ENCODE peak calls at places on chromosomes 3 and 15, in five cellular contexts. M is iris pigment epithelial cell, L is cardiac fibroblast, H is T-helper 1 cell, F is nucleus accumbens. I is an unnamed sample.

GRCh38 chr3:43968465-43968864 is 273.2 kb upstream of the TOPAZ1 start:
- DNase-seq in M (no peak), H (no peak), F (no peak), L (no peak), I (no peak)

GRCh38 chr3:128175768-128176167 is 22.5 kb downstream of the EEFSEC start:
- DNase-seq in H (no peak), M (no peak), F (no peak), L (no peak), I (no peak)

GRCh38 chr3:173058229-173058628 is 82.8 kb downstream of the SPATA16 start:
- DNase-seq in F (no peak), M (no peak), H (no peak), L (no peak), I (no peak)

GRCh38 chr3:197354195-197355059 is 56.0 kb upstream of the DLG1 start:
- DNase-seq in H (no peak), M (peak), F (peak), L (peak), I (peak)

GRCh38 chr3:197847866-197848401 is 56.9 kb downstream of the LRCH3 start:
- DNase-seq in L (no peak), H (no peak), F (peak), M (peak), I (peak)

GRCh38 chr3:132394334-132394733 is 23.0 kb upstream of the DNAJC13 start:
- DNase-seq in H (no peak), F (no peak), L (peak), M (peak), I (peak)

GRCh38 chr3:50405249-50405648 is 45.9 kb upstream of the TMEM115 start:
- DNase-seq in M (no peak), F (no peak), H (no peak), L (no peak), I (peak)

GRCh38 chr15:93286456-93286855 is 197.4 kb upstream of the RGMA start:
- DNase-seq in H (no peak), F (no peak), M (no peak), L (no peak), I (no peak)

GRCh38 chr15:32843211-32843907 is 125.6 kb downstream of the GREM1 start:
- DNase-seq in L (no peak), H (no peak), M (no peak), F (no peak), I (peak)

GRCh38 chr3:127034195-127034989 is 51.5 kb downstream of the PLXNA1 start:
- DNase-seq in M (no peak), H (no peak), F (no peak), L (no peak), I (no peak)

GRCh38 chr15:74383695-74384565 is 16.5 kb upstream of the CYP11A1 start:
- DNase-seq in H (peak), M (peak), L (no peak), F (no peak), I (no peak)

GRCh38 chr3:62332771-62333381 is 40.5 kb downstream of the FEZF2 start:
- DNase-seq in M (peak), L (peak), H (no peak), F (no peak), I (peak)

GRCh38 chr3:53842436-53843194 is 3.6 kb downstream of the CHDH start:
- DNase-seq in L (peak), M (peak), F (peak), H (no peak), I (peak)

GRCh38 chr3:65342084-65342683 is 654.4 kb upstream of the ADAMTS9 start:
- DNase-seq in L (peak), M (peak), F (peak), H (no peak), I (peak)

GRCh38 chr15:59998256-59999063 is 5.7 kb upstream of the FOXB1 start:
- DNase-seq in F (no peak), L (no peak), H (no peak), M (no peak), I (no peak)

GRCh38 chr3:100825574-100825973 is 116.3 kb downstream of the TFG start:
- DNase-seq in L (peak), H (no peak), M (peak), F (no peak), I (no peak)

GRCh38 chr3:151156618-151157216 is 46.3 kb downstream of the GPR171 start:
- DNase-seq in F (no peak), H (no peak), L (peak), M (peak), I (peak)

GRCh38 chr3:27606537-27606936 is 115.6 kb downstream of the EOMES start:
- DNase-seq in H (no peak), M (peak), F (no peak), L (no peak), I (peak)

GRCh38 chr3:48428863-48429415 is 947 bp downstream of the PLXNB1 start:
- DNase-seq in L (peak), H (no peak), M (peak), F (peak), I (peak)

GRCh38 chr3:31483776-31484175 is 48.9 kb upstream of the STT3B start:
- DNase-seq in F (no peak), H (no peak), M (no peak), L (no peak), I (no peak)

GRCh38 chr3:64352596-64352989 is 127.3 kb upstream of the PRICKLE2 start:
- DNase-seq in M (no peak), L (no peak), H (no peak), F (no peak), I (no peak)

GRCh38 chr3:168341192-168341816 is 245.6 kb upstream of the GOLIM4 start:
- DNase-seq in M (peak), H (no peak), L (peak), F (no peak), I (peak)

GRCh38 chr3:80079886-80080285 is 312.1 kb upstream of the ROBO1 start:
- DNase-seq in M (peak), F (no peak), L (no peak), H (no peak), I (no peak)

GRCh38 chr3:124272611-124273151 is 280.8 kb upstream of the ROPN1 start:
- DNase-seq in F (no peak), M (peak), L (peak), H (no peak), I (peak)

GRCh38 chr3:145490088-145491055 is 670.6 kb downstream of the PLOD2 start:
- DNase-seq in L (no peak), H (no peak), F (no peak), M (no peak), I (no peak)

GRCh38 chr3:165040186-165040585 is 38.1 kb downstream of the SI start:
- DNase-seq in M (no peak), L (no peak), H (no peak), F (no peak), I (no peak)

GRCh38 chr3:110813541-110813940 is 258.1 kb upstream of the NECTIN3 start:
- DNase-seq in L (no peak), H (no peak), M (no peak), F (no peak), I (no peak)

GRCh38 chr15:29822685-29823459 is 604 bp upstream of the TJP1 start:
- DNase-seq in F (peak), H (no peak), L (peak), M (peak), I (peak)